ENCODE peak calls at places on chromosomes 5 and 9, in nine cellular contexts. K is stomach, H is upper lobe of right lung, R is fibroblast of lung, N is kidney, J is sigmoid colon, E is mesenchymal stem cell, X is ascending aorta, O is IMR-90. P is an unnamed sample.

GRCh38 chr5:97528941-97529340 is 345.9 kb upstream of the RIOK2 start:
- DNase-seq in R (peak), E (no peak), J (no peak), O (peak), X (no peak), K (no peak), N (no peak), H (no peak), P (no peak)

GRCh38 chr5:8839361-8840055 is 706.4 kb downstream of the SEMA5A start:
- DNase-seq in E (no peak), R (peak), J (no peak), N (no peak), H (no peak), O (no peak), K (no peak), X (no peak), P (no peak)

GRCh38 chr9:112009656-112010055 is 113.0 kb downstream of the UGCG start:
- DNase-seq in E (no peak), K (no peak), O (no peak), H (no peak), J (no peak), R (no peak), N (no peak), X (no peak), P (no peak)

GRCh38 chr5:173618927-173619519 is 2.6 kb upstream of the BOD1 start:
- DNase-seq in N (no peak), X (no peak), E (peak), K (peak), J (no peak), H (no peak), O (peak), R (peak), P (peak)

GRCh38 chr5:143886621-143887301 is 74.8 kb downstream of the HMHB1 start:
- DNase-seq in K (no peak), O (no peak), N (no peak), X (no peak), E (peak), R (peak), H (no peak), J (no peak), P (no peak)

GRCh38 chr5:16593013-16593412 is 23.8 kb downstream of the RETREG1 start:
- DNase-seq in O (no peak), K (no peak), R (peak), E (no peak), X (no peak), N (no peak), J (no peak), H (no peak), P (no peak)

GRCh38 chr9:73773896-73774295 is 622.2 kb downstream of the ANXA1 start:
- DNase-seq in J (no peak), H (no peak), X (no peak), O (no peak), N (no peak), R (peak), K (no peak), E (no peak), P (no peak)

GRCh38 chr5:1107167-1108007 is 4.5 kb downstream of the SLC12A7 start:
- DNase-seq in H (no peak), R (no peak), N (no peak), O (no peak), E (no peak), K (no peak), J (no peak), X (no peak), P (peak)

GRCh38 chr5:71938886-71939285 is 168.4 kb upstream of the MAP1B start:
- DNase-seq in N (no peak), E (no peak), K (peak), J (no peak), R (no peak), X (no peak), H (peak), O (no peak), P (peak)

GRCh38 chr5:50744761-50745160 is 78.3 kb downstream of the PARP8 start:
- DNase-seq in O (peak), J (no peak), E (peak), H (no peak), R (peak), N (no peak), X (no peak), K (no peak), P (no peak)

GRCh38 chr9:130143974-130144373 is 28.2 kb upstream of the NCS1 start:
- DNase-seq in X (no peak), R (peak), O (peak), K (no peak), H (no peak), J (peak), E (peak), N (no peak), P (no peak)

GRCh38 chr5:144313147-144313726 is 142.6 kb downstream of the KCTD16 start:
- DNase-seq in K (no peak), X (no peak), J (no peak), O (no peak), H (no peak), N (no peak), E (no peak), R (no peak), P (peak)

GRCh38 chr5:139787257-139787567 is 8.4 kb upstream of the PSD2 start:
- DNase-seq in H (no peak), K (no peak), N (no peak), X (no peak), E (no peak), J (no peak), O (no peak), R (no peak), P (no peak)

GRCh38 chr9:136009516-136009915 is 48.3 kb upstream of the UBAC1 start:
- DNase-seq in J (no peak), H (no peak), E (no peak), K (no peak), O (no peak), N (peak), X (no peak), R (no peak), P (no peak)

GRCh38 chr9:129285979-129286772 is 108.1 kb upstream of the IER5L start:
- DNase-seq in J (peak), O (no peak), R (no peak), K (no peak), X (no peak), N (peak), H (peak), E (no peak), P (no peak)

GRCh38 chr5:51987679-51988209 is 604.5 kb downstream of the ISL1 start:
- DNase-seq in N (no peak), H (no peak), J (no peak), X (no peak), R (no peak), O (no peak), E (no peak), K (no peak), P (no peak)

GRCh38 chr5:130279386-130279785 is 375.1 kb downstream of the CHSY3 start:
- DNase-seq in R (peak), X (no peak), O (no peak), E (no peak), N (no peak), K (no peak), J (no peak), H (no peak), P (no peak)

GRCh38 chr5:72018158-72018803 is 89.0 kb upstream of the MAP1B start:
- DNase-seq in N (no peak), K (peak), E (peak), H (no peak), X (no peak), R (peak), J (no peak), O (peak), P (peak)

GRCh38 chr9:11374961-11375360 is 762.2 kb upstream of the PTPRD start:
- DNase-seq in K (no peak), N (no peak), E (no peak), R (no peak), H (no peak), O (no peak), J (no peak), X (no peak), P (no peak)

GRCh38 chr9:135673941-135674340 is 10.8 kb downstream of the LCN9 start:
- DNase-seq in E (no peak), X (no peak), K (no peak), J (no peak), H (no peak), O (no peak), N (peak), R (no peak), P (no peak)

GRCh38 chr5:150263801-150264621 is 25.6 kb downstream of the CAMK2A start:
- DNase-seq in K (peak), H (no peak), X (no peak), R (peak), E (peak), J (peak), N (no peak), O (peak), P (no peak)

GRCh38 chr5:431001-431710 is 11.8 kb upstream of the EXOC3 start:
- DNase-seq in H (no peak), X (no peak), R (no peak), O (peak), N (peak), J (peak), K (peak), E (peak), P (peak)

GRCh38 chr9:107481035-107481434 is 8.5 kb downstream of the KLF4 start:
- DNase-seq in X (no peak), O (no peak), E (no peak), K (no peak), R (no peak), N (no peak), H (no peak), J (no peak), P (no peak)

GRCh38 chr5:150647275-150648251 is 7.1 kb downstream of the SYNPO start:
- DNase-seq in K (peak), O (no peak), R (no peak), X (no peak), H (peak), J (peak), N (peak), E (no peak), P (no peak)

GRCh38 chr9:130659699-130660248 is 4.6 kb upstream of the PRDM12 start:
- DNase-seq in R (no peak), J (no peak), X (no peak), O (no peak), K (no peak), E (no peak), H (no peak), N (no peak), P (no peak)

GRCh38 chr5:88203977-88204735 is 64.5 kb downstream of the TMEM161B start:
- DNase-seq in K (no peak), E (no peak), N (no peak), O (peak), H (no peak), X (no peak), R (peak), J (no peak), P (no peak)

GRCh38 chr5:174636081-174636480 is 88.3 kb upstream of the MSX2 start:
- DNase-seq in J (peak), N (no peak), R (no peak), O (no peak), X (no peak), H (no peak), K (no peak), E (no peak), P (no peak)

GRCh38 chr5:61790678-61791077 is 458.6 kb downstream of the ZSWIM6 start:
- DNase-seq in R (no peak), O (no peak), E (no peak), K (peak), J (no peak), N (no peak), H (no peak), X (no peak), P (peak)

GRCh38 chr5:102787134-102787533 is 32.0 kb downstream of the PAM start:
- DNase-seq in O (no peak), J (no peak), K (no peak), E (no peak), R (no peak), H (no peak), N (no peak), X (no peak), P (no peak)

GRCh38 chr5:93078082-93079038 is 502.7 kb downstream of the NR2F1-AS1 start:
- DNase-seq in K (peak), J (peak), R (peak), H (no peak), E (peak), O (peak), N (peak), X (no peak), P (peak)

GRCh38 chr9:35074791-35075190 is 2.4 kb upstream of the VCP start:
- DNase-seq in R (no peak), X (no peak), O (no peak), E (no peak), H (no peak), K (no peak), N (no peak), J (peak), P (no peak)

GRCh38 chr9:35072461-35073275 is at the start of gene VCP:
- DNase-seq in X (peak), O (peak), E (peak), K (peak), N (peak), H (peak), R (peak), J (peak), P (peak)

GRCh38 chr9:35071814-35072460 is 488 bp downstream of the VCP start:
- DNase-seq in N (peak), R (peak), O (peak), K (peak), H (peak), J (peak), E (peak), X (peak), P (peak)

GRCh38 chr9:35074141-35074540 is 1.7 kb upstream of the VCP start:
- DNase-seq in E (no peak), N (no peak), H (no peak), J (peak), O (no peak), R (no peak), K (no peak), X (no peak), P (no peak)

DNA sequence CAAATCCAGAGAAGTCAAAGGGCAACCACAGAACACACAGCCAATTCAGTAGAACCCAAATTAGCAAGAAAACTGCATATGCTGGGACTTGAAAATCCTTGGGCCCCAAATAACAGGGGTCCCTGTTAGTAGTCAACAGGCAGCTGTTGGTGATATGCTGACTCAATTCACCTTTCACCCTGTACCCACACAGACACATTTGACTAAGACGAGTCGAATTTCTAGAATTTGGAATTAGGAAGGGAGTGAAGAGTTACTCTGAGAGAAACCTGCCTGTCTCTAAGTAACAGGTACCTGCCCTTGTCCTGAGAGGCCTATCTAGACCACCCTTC is 817 bp upstream of the VCP start:
- DNase-seq in O (peak), J (no peak), X (no peak), K (no peak), H (no peak), E (no peak), R (peak), N (no peak), P (no peak)
- H3K27ac ChIP-seq in O (peak), J (peak), X (peak), K (peak), H (peak), E (peak), R (peak), N (peak), P (peak)

DNA sequence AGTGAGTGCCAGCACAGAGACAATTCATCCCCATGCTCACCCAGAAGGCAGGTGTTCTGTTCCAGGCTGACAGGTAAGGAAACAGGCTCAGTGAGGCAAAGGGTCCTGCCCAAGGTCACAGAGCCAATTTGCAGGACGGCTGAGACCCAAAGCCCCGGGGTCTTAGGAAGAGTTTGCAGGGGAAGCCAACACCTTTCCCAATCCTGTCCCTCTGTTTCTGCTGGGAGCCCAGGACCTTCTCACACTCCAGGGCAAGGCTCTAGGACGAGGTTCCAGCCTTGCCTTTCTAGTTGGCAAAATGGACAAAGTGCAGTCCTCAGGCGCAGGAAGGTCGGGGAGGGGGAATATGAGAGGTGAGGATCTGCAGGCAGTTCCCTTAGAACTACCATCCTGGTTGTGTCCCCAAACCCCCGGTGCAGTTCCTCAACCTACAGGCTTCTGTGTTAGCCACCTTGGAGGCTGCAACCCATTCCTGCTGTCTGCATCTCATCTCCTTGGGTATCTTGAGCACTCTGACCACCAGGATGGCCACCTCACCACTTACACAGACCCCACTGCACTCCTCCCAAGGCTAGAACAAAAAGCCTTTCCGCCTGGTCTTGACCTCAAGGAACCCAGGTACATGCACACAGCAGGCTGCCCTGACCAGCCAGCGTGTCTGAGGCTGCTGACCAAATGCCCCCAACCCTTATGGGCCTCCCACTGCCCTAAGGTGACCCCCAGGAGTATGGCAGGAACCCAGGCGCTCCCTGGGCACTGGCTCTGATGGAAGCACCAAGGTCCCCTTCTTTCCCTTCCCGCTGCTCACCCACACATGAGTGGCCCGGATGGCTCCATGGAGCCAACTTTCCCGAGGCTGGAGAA is 1.9 kb upstream of the BRD3 start:
- DNase-seq in H (peak), N (peak), R (no peak), J (no peak), O (no peak), E (no peak), X (no peak), K (peak), P (no peak)
- H3K4me3 ChIP-seq in H (no peak), N (no peak), R (no peak), J (no peak), O (no peak), E (no peak), X (no peak), K (no peak), P (no peak)

GRCh38 chr5:154370119-154370518 is 75.7 kb upstream of the SAP30L start:
- DNase-seq in O (peak), K (no peak), X (no peak), J (no peak), H (no peak), R (peak), N (no peak), E (peak), P (no peak)

GRCh38 chr5:154368041-154368800 is 77.6 kb upstream of the SAP30L start:
- DNase-seq in O (peak), N (no peak), X (no peak), J (peak), R (peak), E (peak), H (no peak), K (no peak), P (no peak)

GRCh38 chr5:154370730-154371334 is 75.0 kb upstream of the SAP30L start:
- DNase-seq in J (no peak), K (no peak), N (no peak), H (no peak), R (peak), X (no peak), O (no peak), E (no peak), P (no peak)

GRCh38 chr5:154371687-154372086 is 74.1 kb upstream of the SAP30L start:
- DNase-seq in H (no peak), R (peak), E (peak), X (no peak), N (no peak), K (no peak), O (peak), J (no peak), P (no peak)

DNA sequence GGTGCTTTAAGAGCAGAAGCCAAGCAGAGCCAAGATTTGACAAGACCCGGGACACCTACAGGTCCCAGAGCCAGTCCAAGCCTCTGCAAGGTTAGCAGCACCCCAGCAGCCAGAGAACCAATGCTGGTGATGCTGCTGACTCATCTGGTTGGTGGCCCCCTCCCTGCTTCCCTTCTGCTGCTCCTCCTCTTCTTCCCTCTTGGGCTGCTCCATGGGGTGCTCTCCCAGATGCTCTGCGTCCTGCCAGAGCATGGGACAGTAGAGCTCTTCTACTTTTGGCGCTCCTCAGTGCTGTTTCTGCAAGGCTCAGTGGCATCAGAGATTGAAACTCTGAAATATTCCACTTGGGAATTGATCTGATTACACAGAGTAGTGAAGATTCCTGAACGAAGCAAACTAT is 76.1 kb upstream of the SAP30L start:
- DNase-seq in K (no peak), N (no peak), H (no peak), J (no peak), E (peak), O (peak), R (peak), X (no peak), P (no peak)
- H3K27ac ChIP-seq in K (no peak), N (no peak), H (no peak), J (peak), E (peak), O (peak), R (no peak), X (peak), P (no peak)

GRCh38 chr9:93057703-93058356 is 671 bp upstream of the SUSD3 start:
- DNase-seq in K (no peak), O (no peak), R (no peak), N (peak), J (no peak), X (no peak), H (no peak), E (no peak), P (no peak)
- H3K4me3 ChIP-seq in K (peak), O (no peak), R (no peak), N (no peak), J (no peak), X (peak), H (no peak), E (no peak), P (no peak)

GRCh38 chr9:80518441-80518840 is 946.7 kb downstream of the TLE4 start:
- DNase-seq in R (no peak), E (no peak), J (no peak), O (no peak), N (no peak), H (no peak), K (no peak), X (no peak), P (no peak)
- H3K27ac ChIP-seq in R (no peak), E (no peak), J (no peak), O (no peak), N (no peak), H (no peak), K (no peak), X (no peak), P (no peak)

GRCh38 chr9:88995205-88995604 is 3.9 kb downstream of the S1PR3 start:
- DNase-seq in N (no peak), K (no peak), J (no peak), O (no peak), E (no peak), R (no peak), X (no peak), H (no peak), P (no peak)
- H3K4me3 ChIP-seq in N (no peak), K (peak), J (no peak), O (no peak), E (no peak), R (peak), X (peak), H (no peak), P (no peak)

GRCh38 chr5:180026725-180027448 is 44.7 kb downstream of the RNF130 start:
- DNase-seq in N (no peak), X (no peak), O (no peak), J (no peak), K (no peak), E (peak), H (no peak), R (peak), P (no peak)

GRCh38 chr5:180027449-180028089 is 44.0 kb downstream of the RNF130 start:
- DNase-seq in J (no peak), R (no peak), H (no peak), O (no peak), N (no peak), E (no peak), K (no peak), X (no peak), P (no peak)

GRCh38 chr5:180021900-180022299 is 49.7 kb downstream of the RNF130 start:
- DNase-seq in O (no peak), J (no peak), E (no peak), R (no peak), N (no peak), X (no peak), H (no peak), K (no peak), P (no peak)

GRCh38 chr5:180026320-180026719 is 45.2 kb downstream of the RNF130 start:
- DNase-seq in O (peak), J (no peak), R (peak), N (no peak), H (no peak), K (peak), X (no peak), E (peak), P (no peak)
- H3K27ac ChIP-seq in O (no peak), J (no peak), R (no peak), N (peak), H (no peak), K (peak), X (no peak), E (no peak), P (no peak)

GRCh38 chr5:82748688-82749091 is 328.5 kb downstream of the TMEM167A start:
- DNase-seq in K (no peak), N (no peak), O (no peak), R (peak), E (no peak), J (no peak), X (no peak), H (no peak), P (no peak)
- H3K4me3 ChIP-seq in K (no peak), N (no peak), O (no peak), R (no peak), E (no peak), J (no peak), X (no peak), H (no peak), P (no peak)

P was measured in colonic mucosa.